ENCODE peak calls at places on chromosomes 2 and 18, in four cellular contexts. H is cardiac fibroblast, G is psoas muscle, X is colonic mucosa. O is an unnamed sample.

GRCh38 chr18:66558773-66559172 is 45.1 kb downstream of the CDH19 start:
- DNase-seq in X (no peak), G (no peak), H (peak), O (no peak)

GRCh38 chr2:164934790-164935466 is 20.4 kb downstream of the SLC38A11 start:
- DNase-seq in H (no peak), X (no peak), G (no peak), O (no peak)

GRCh38 chr2:143901185-143901842 is 618.6 kb downstream of the ZEB2 start:
- DNase-seq in X (no peak), H (peak), G (no peak), O (no peak)

GRCh38 chr2:238127165-238128060 is 11.1 kb upstream of the KLHL30 start:
- DNase-seq in X (no peak), H (peak), G (peak), O (peak)

GRCh38 chr2:36059684-36060083 is 295.9 kb upstream of the CRIM1 start:
- DNase-seq in H (no peak), X (no peak), G (no peak), O (no peak)

GRCh38 chr2:65686928-65687521 is 254.6 kb upstream of the SPRED2 start:
- DNase-seq in X (no peak), G (no peak), H (no peak), O (no peak)

GRCh38 chr2:239466046-239466754 is 65.4 kb upstream of the HDAC4 start:
- DNase-seq in X (no peak), H (no peak), G (no peak), O (no peak)

GRCh38 chr2:52539026-52539964 is 1228.3 kb upstream of the CHAC2 start:
- DNase-seq in H (peak), G (no peak), X (no peak), O (no peak)

GRCh38 chr2:189854152-189854551 is 69.9 kb downstream of the PMS1 start:
- DNase-seq in G (no peak), H (peak), X (no peak), O (no peak)

GRCh38 chr2:120220756-120221155 is 2.4 kb downstream of the TMEM185B start:
- DNase-seq in X (no peak), H (no peak), G (no peak), O (no peak)

GRCh38 chr2:54086157-54086556 is 29.3 kb upstream of the ACYP2 start:
- DNase-seq in G (no peak), X (no peak), H (no peak), O (no peak)

GRCh38 chr18:9974279-9974915 is 60.6 kb downstream of the VAPA start:
- DNase-seq in G (no peak), H (no peak), X (no peak), O (no peak)

GRCh38 chr18:31040982-31041345 is 1.6 kb downstream of the DSC3 start:
- DNase-seq in X (no peak), G (no peak), H (peak), O (no peak)

GRCh38 chr18:2914185-2914584 is 67.4 kb downstream of the EMILIN2 start:
- DNase-seq in H (no peak), X (no peak), G (peak), O (peak)

GRCh38 chr2:238652053-238652770 is 195.7 kb upstream of the TWIST2 start:
- DNase-seq in H (no peak), G (no peak), X (no peak), O (no peak)

GRCh38 chr2:1799174-1799573 is 54.9 kb upstream of the PXDN start:
- DNase-seq in X (no peak), H (no peak), G (no peak), O (no peak)

GRCh38 chr2:436203-436602 is 148.3 kb upstream of the ALKAL2 start:
- DNase-seq in X (no peak), G (no peak), H (no peak), O (no peak)

GRCh38 chr2:433216-433615 is 145.3 kb upstream of the ALKAL2 start:
- DNase-seq in X (peak), H (no peak), G (no peak), O (no peak)

GRCh38 chr2:437772-438393 is 150.0 kb upstream of the ALKAL2 start:
- DNase-seq in X (peak), G (no peak), H (no peak), O (no peak)

GRCh38 chr2:437180-437579 is 149.3 kb upstream of the ALKAL2 start:
- DNase-seq in H (no peak), G (no peak), X (no peak), O (no peak)

GRCh38 chr2:434625-435024 is 146.7 kb upstream of the ALKAL2 start:
- DNase-seq in G (no peak), H (no peak), X (no peak), O (no peak)
- H3K4me3 ChIP-seq in G (no peak), H (no peak), X (no peak), O (no peak)

GRCh38 chr2:5725794-5726463 is 33.7 kb downstream of the SOX11 start:
- DNase-seq in H (no peak), X (no peak), G (no peak), O (no peak)
- H3K4me3 ChIP-seq in H (no peak), X (no peak), G (peak), O (peak)

GRCh38 chr2:118834901-118835738 is 12.3 kb downstream of the EN1 start:
- DNase-seq in X (no peak), G (no peak), H (no peak), O (no peak)
- H3K4me3 ChIP-seq in X (peak), G (peak), H (peak), O (peak)

GRCh38 chr2:47040662-47041061 is 114.4 kb downstream of the STPG4 start:
- DNase-seq in H (no peak), G (no peak), X (no peak), O (no peak)

GRCh38 chr2:47041891-47042684 is 113.0 kb downstream of the STPG4 start:
- DNase-seq in G (no peak), H (peak), X (no peak), O (no peak)

GRCh38 chr2:47041065-47041464 is 114.0 kb downstream of the STPG4 start:
- DNase-seq in H (no peak), X (no peak), G (peak), O (peak)

GRCh38 chr2:47043891-47044239 is 111.2 kb downstream of the STPG4 start:
- DNase-seq in H (no peak), X (no peak), G (no peak), O (no peak)

DNA sequence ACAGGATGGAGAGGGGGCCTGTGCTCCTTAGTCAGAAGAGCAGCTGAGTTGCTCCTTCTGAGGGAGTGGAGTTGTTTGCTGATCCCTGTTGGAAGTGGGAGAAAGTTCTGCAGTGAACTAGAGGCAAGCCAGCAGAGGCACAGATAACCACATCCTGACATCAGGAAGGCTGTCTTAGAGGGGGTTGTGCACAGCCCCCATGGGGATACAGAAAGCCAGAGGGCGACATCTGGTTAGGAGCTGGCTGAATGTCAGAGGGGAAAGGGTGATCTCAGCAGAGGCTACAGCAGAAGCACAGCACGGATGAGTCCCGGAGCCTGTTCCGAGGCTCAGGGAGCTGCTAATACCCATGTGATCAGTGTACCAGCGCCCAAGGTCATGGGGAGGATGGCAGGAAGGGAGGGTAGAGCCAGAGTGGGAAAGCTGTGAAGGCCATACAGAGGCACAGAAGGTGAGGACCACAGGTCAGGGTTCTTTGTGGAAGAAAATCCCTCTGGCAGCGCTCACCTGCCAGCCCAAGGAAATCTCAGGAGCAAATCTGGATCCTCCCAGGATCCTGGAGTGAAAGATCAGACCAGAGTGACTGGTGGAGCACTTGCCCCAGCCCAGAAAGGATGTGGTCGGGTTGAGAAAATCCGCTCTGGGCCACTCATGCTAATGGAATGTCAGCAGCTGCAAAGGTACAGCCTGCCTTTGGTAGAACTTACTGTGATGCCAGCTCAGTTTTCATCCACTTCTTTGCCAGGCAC is 111.8 kb downstream of the STPG4 start:
- DNase-seq in H (peak), G (peak), X (no peak), O (peak)
- H3K4me3 ChIP-seq in H (no peak), G (peak), X (no peak), O (no peak)

GRCh38 chr18:74803769-74804168 is 206.1 kb downstream of the ZNF407 start:
- DNase-seq in X (no peak), H (no peak), G (no peak), O (peak)
- H3K4me3 ChIP-seq in X (no peak), H (no peak), G (no peak), O (no peak)

O was measured in testis.